ENCODE peak calls at places on chromosomes 2 and 18, in eight cellular contexts. D is fibroblast of gingiva, M is hypothalamus, T is epithelial cell of esophagus, R is NCI-H1436, J is GM04504, A is astrocyte of the cerebellum, L is endothelial cell of umbilical vein. O is an unnamed sample.

GRCh38 chr2:231554748-231555545 is 24.7 kb upstream of the NMUR1 start:
- DNase-seq in R (no peak), J (no peak), M (no peak), D (peak; percentile 58), A (no peak), T (no peak), L (peak; percentile 42), O (no peak)

GRCh38 chr18:62399781-62400308 is 74.7 kb downstream of the TNFRSF11A start:
- DNase-seq in M (no peak), A (no peak), L (peak; percentile 46), R (peak; percentile 6), J (no peak), D (no peak), T (peak; percentile 27), O (no peak)

GRCh38 chr2:173287594-173287993 is 67.1 kb upstream of the CDCA7 start:
- DNase-seq in L (no peak), D (no peak), R (no peak), J (no peak), T (no peak), M (no peak), A (no peak), O (no peak)

GRCh38 chr2:176356251-176356650 is 87.0 kb downstream of the MTX2 start:
- DNase-seq in L (peak; percentile 2), T (no peak), R (no peak), J (no peak), A (no peak), M (no peak), D (no peak), O (no peak)

GRCh38 chr2:9908639-9909038 is 42.9 kb upstream of the GRHL1 start:
- DNase-seq in T (peak; percentile 35), D (no peak), L (no peak), J (no peak), R (peak; percentile 16), M (no peak), A (no peak), O (no peak)

GRCh38 chr2:950627-950992 is at the start of gene SNTG2:
- DNase-seq in M (no peak), D (no peak), J (no peak), R (peak; percentile 35), T (no peak), L (no peak), A (no peak), O (peak; percentile 42)

GRCh38 chr2:218323526-218324472 is 31.5 kb upstream of the TMBIM1 start:
- DNase-seq in D (peak; percentile 20), R (no peak), A (no peak), L (peak; percentile 77), J (peak; percentile 10), T (peak; percentile 52), M (no peak), O (peak; percentile 42)

GRCh38 chr2:99890616-99891259 is 251.7 kb downstream of the AFF3 start:
- DNase-seq in L (no peak), A (no peak), M (no peak), D (no peak), J (no peak), R (no peak), T (no peak), O (no peak)

GRCh38 chr2:234422895-234423505 is 73.9 kb downstream of the ARL4C start:
- DNase-seq in R (no peak), D (no peak), M (no peak), A (no peak), L (no peak), T (peak; percentile 42), J (no peak), O (no peak)

GRCh38 chr2:38581193-38582147 is 21.3 kb downstream of the HNRNPLL start:
- DNase-seq in L (peak; percentile 74), D (peak; percentile 71), T (peak; percentile 81), A (peak; percentile 70), J (peak; percentile 48), M (no peak), R (peak; percentile 72), O (no peak)

GRCh38 chr2:60530660-60531276 is 22.7 kb downstream of the BCL11A start:
- DNase-seq in D (no peak), A (peak; percentile 57), T (peak; percentile 61), J (no peak), M (no peak), L (no peak), R (peak; percentile 67), O (peak; percentile 47)

GRCh38 chr2:9256570-9257043 is 50.0 kb downstream of the ASAP2 start:
- DNase-seq in J (no peak), A (no peak), D (peak; percentile 92), L (peak; percentile 58), T (no peak), M (no peak), R (no peak), O (no peak)

GRCh38 chr2:207478572-207478971 is 51.2 kb upstream of the CREB1 start:
- DNase-seq in T (no peak), L (no peak), A (no peak), M (no peak), R (no peak), D (no peak), J (no peak), O (no peak)

GRCh38 chr18:25283769-25284168 is 68.2 kb downstream of the ZNF521 start:
- DNase-seq in R (no peak), M (no peak), T (no peak), D (no peak), J (no peak), A (no peak), L (no peak), O (no peak)

O was measured in RWPE1.